ENCODE peak calls at places on chromosomes 6 and 20, in six cellular contexts. Y is naive B cell; F is SHP77; H is stimulated activated naive CD4-positive, alpha-beta T cell; I is NCI-H446; L is BJ. A is an unnamed sample.

GRCh38 chr6:44387346-44388134 is at the start of gene CDC5L:
- DNase-seq in H (peak), I (peak), L (peak), Y (peak), F (peak), A (peak)

GRCh38 chr20:3933126-3933684 is 44.0 kb downstream of the PANK2 start:
- DNase-seq in H (peak), F (no peak), I (no peak), Y (no peak), L (no peak), A (no peak)

GRCh38 chr6:13733178-13733851 is 21.7 kb upstream of the RANBP9 start:
- DNase-seq in H (no peak), L (peak), F (peak), Y (no peak), I (peak), A (no peak)

GRCh38 chr6:150717419-150717818 is 117.7 kb downstream of the PLEKHG1 start:
- DNase-seq in F (no peak), H (no peak), Y (no peak), L (no peak), I (no peak), A (no peak)

GRCh38 chr6:130674604-130675003 is 152.6 kb upstream of the SMLR1 start:
- DNase-seq in Y (no peak), H (no peak), L (no peak), F (no peak), I (no peak), A (no peak)

GRCh38 chr20:45354423-45355208 is 6.4 kb upstream of the SDC4 start:
- DNase-seq in L (no peak), I (no peak), F (no peak), H (no peak), Y (no peak), A (no peak)

GRCh38 chr20:6632187-6632586 is 135.3 kb upstream of the BMP2 start:
- DNase-seq in Y (no peak), F (peak), I (no peak), H (no peak), L (no peak), A (no peak)

GRCh38 chr6:26270121-26270861 is 94.7 kb upstream of the BTN3A2 start:
- DNase-seq in Y (no peak), H (no peak), I (no peak), F (no peak), L (no peak), A (peak)

GRCh38 chr6:24495516-24495847 is 713 bp downstream of the ALDH5A1 start:
- DNase-seq in L (no peak), I (peak), H (peak), F (peak), Y (peak), A (peak)

GRCh38 chr20:38725959-38726848 is 1.9 kb downstream of the SLC32A1 start:
- DNase-seq in F (peak), H (no peak), Y (peak), I (peak), L (no peak), A (no peak)

GRCh38 chr20:41424546-41424945 is 57.9 kb upstream of the EMILIN3 start:
- DNase-seq in L (no peak), I (no peak), Y (no peak), H (no peak), F (no peak), A (no peak)

GRCh38 chr6:149318581-149319286 is 1.2 kb downstream of the TAB2 start:
- DNase-seq in F (peak), I (no peak), L (no peak), H (peak), Y (peak), A (peak)